ENCODE peak calls at places on chromosomes 1 and 21, in seven cellular contexts. H is sigmoid colon, L is ovary, C is stomach, D is SK-N-SH, V is tibial nerve, T is GM12878. A is an unnamed sample.

GRCh38 chr1:15046487-15047165 is 106.9 kb upstream of the TMEM51 start:
- DNase-seq in L (peak; percentile 85), H (peak; percentile 86), T (peak; percentile 24), D (peak; percentile 94), V (peak; percentile 42), C (peak; percentile 70), A (peak; percentile 65)

GRCh38 chr21:38756746-38757145 is 49.0 kb upstream of the ETS2 start:
- DNase-seq in D (no peak), V (no peak), L (no peak), H (no peak), T (no peak), C (no peak), A (no peak)

GRCh38 chr1:47650205-47650604 is 212.4 kb downstream of the FOXD2 start:
- DNase-seq in V (no peak), C (peak; percentile 25), D (no peak), H (peak; percentile 27), L (no peak), T (no peak), A (peak; percentile 29)

GRCh38 chr1:113759341-113760101 is at the start of gene PHTF1:
- DNase-seq in D (peak; percentile 89), T (no peak), V (peak; percentile 26), L (peak; percentile 75), C (peak; percentile 72), H (peak; percentile 84), A (peak; percentile 75)

GRCh38 chr21:39094847-39095525 is 88.3 kb downstream of the PSMG1 start:
- DNase-seq in T (no peak), L (no peak), C (no peak), H (no peak), D (no peak), V (no peak), A (no peak)

GRCh38 chr1:43979528-43980254 is 681 bp downstream of the B4GALT2 start:
- DNase-seq in H (no peak), T (no peak), V (no peak), C (peak; percentile 39), L (peak; percentile 70), D (peak; percentile 89), A (peak; percentile 72)

GRCh38 chr1:31707711-31708110 is 3.9 kb upstream of the COL16A1 start:
- DNase-seq in L (no peak), C (no peak), T (peak; percentile 43), V (no peak), H (no peak), D (no peak), A (no peak)

GRCh38 chr1:109769335-109770078 is 5.8 kb upstream of the EPS8L3 start:
- DNase-seq in V (peak; percentile 3), C (peak; percentile 16), L (peak; percentile 18), H (peak; percentile 54), D (no peak), T (no peak), A (peak; percentile 3)

GRCh38 chr21:25911730-25912401 is 177.1 kb downstream of the GABPA start:
- DNase-seq in H (no peak), C (peak; percentile 77), D (no peak), L (no peak), T (no peak), V (no peak), A (peak; percentile 49)

GRCh38 chr1:11134352-11135266 is 34.9 kb upstream of the EXOSC10 start:
- DNase-seq in D (peak; percentile 78), V (peak; percentile 38), C (no peak), H (no peak), T (no peak), L (no peak), A (no peak)

GRCh38 chr1:68954841-68955240 is 458.0 kb upstream of the DEPDC1 start:
- DNase-seq in H (no peak), C (no peak), T (no peak), L (no peak), D (no peak), V (no peak), A (no peak)

GRCh38 chr1:244388961-244389360 is 62.7 kb downstream of the ADSS2 start:
- DNase-seq in C (no peak), D (no peak), H (no peak), V (no peak), L (no peak), T (no peak), A (no peak)

GRCh38 chr1:6489383-6489765 is 2.1 kb downstream of the PLEKHG5 start:
- DNase-seq in L (no peak), V (no peak), T (no peak), H (no peak), C (no peak), D (no peak), A (no peak)

GRCh38 chr1:233357595-233358446 is 30.3 kb downstream of the MAP3K21 start:
- DNase-seq in C (no peak), L (no peak), V (no peak), D (no peak), H (no peak), T (no peak), A (no peak)

GRCh38 chr1:98763488-98764141 is 102.1 kb downstream of the SNX7 start:
- DNase-seq in T (no peak), H (no peak), C (no peak), D (no peak), L (no peak), V (no peak), A (no peak)

GRCh38 chr1:85582687-85583354 is 2.3 kb downstream of the CCN1 start:
- DNase-seq in T (no peak), V (no peak), C (no peak), L (no peak), H (no peak), D (no peak), A (no peak)

GRCh38 chr1:88061106-88061829 is 622.8 kb upstream of the PKN2 start:
- DNase-seq in D (peak; percentile 14), H (peak; percentile 72), C (peak; percentile 68), L (no peak), T (no peak), V (peak; percentile 23), A (peak; percentile 58)

GRCh38 chr21:44925027-44925755 is 4.5 kb upstream of the ITGB2 start:
- DNase-seq in T (no peak), D (no peak), L (no peak), H (no peak), C (no peak), V (no peak), A (no peak)

GRCh38 chr1:209672705-209673630 is 2.2 kb upstream of the G0S2 start:
- DNase-seq in T (peak; percentile 90), D (no peak), C (no peak), L (no peak), H (no peak), V (no peak), A (no peak)

GRCh38 chr21:43697758-43698643 is 20.9 kb upstream of the PDXK start:
- DNase-seq in C (no peak), L (no peak), H (no peak), V (no peak), T (no peak), D (no peak), A (no peak)

GRCh38 chr1:31627301-31627929 is 9.9 kb downstream of the HCRTR1 start:
- DNase-seq in T (no peak), C (peak; percentile 90), V (no peak), L (peak; percentile 63), D (peak; percentile 82), H (no peak), A (peak; percentile 43)

GRCh38 chr1:246302251-246302625 is 204.8 kb downstream of the SMYD3 start:
- DNase-seq in D (no peak), T (no peak), L (no peak), C (no peak), V (no peak), H (no peak), A (no peak)

GRCh38 chr1:19336543-19336942 is 24.4 kb downstream of the SLC66A1 start:
- DNase-seq in L (no peak), V (no peak), H (no peak), T (no peak), D (no peak), C (no peak), A (no peak)

DNA sequence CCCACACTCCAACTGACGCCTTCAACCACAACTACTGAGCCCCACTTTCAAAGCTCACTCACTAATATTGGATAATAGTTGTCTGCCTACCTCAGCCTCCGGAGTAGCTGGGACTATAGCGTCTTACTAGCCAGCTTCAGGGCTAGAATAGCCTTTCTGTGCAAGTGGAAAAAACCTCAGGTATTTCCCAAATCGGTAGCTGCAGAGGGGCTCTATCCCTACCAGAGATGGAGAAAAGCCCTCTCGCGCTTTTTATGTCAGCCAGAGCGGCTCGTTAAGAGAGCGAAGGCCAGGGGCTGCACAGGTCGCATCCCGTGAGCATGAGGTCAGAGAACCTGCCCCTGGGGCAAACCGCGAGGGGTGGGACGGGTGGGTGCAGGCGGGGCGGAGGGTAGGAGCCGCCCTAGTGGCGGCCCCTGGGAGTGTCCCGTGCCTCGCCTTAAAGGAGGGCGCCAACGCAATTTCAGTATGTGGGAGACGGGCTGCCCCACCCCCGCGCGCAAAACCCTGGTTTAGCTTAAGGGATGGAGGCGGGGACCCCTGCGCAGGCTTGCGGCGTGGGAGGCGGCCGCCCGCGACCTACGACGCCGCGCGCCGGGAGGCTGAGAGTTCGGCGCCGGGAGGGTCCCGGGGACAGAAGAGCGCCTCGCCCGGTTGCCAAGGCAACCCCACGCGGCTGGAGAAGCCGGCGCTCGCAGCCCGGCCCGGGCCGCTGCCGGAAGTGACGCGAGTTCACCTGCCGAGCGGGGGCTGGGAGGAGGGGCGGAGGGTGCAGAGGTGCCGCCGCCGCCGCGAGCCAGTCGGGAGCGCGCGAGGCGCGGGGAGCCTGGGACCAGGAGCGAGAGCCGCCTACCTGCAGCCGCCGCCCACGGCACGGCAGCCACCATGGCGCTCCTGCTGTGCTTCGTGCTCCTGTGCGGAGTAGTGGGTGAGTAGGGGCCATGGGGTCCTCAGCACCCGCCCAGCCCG is at the start of gene CXADR:
- DNase-seq in L (peak; percentile 34), T (no peak), C (peak; percentile 93), D (peak; percentile 93), H (no peak), V (no peak), A (peak; percentile 92)
- TF ChIP-seq EP300 in L (no peak), T (no peak), C (no peak), D (no peak), H (no peak), V (no peak), A (no peak)

GRCh38 chr1:65362545-65362944 is 53.2 kb downstream of the DNAJC6 start:
- DNase-seq in T (no peak), C (no peak), L (no peak), V (no peak), H (no peak), D (no peak), A (no peak)

GRCh38 chr1:65359888-65360287 is 50.5 kb downstream of the DNAJC6 start:
- DNase-seq in V (no peak), L (no peak), T (no peak), H (no peak), D (no peak), C (no peak), A (no peak)

GRCh38 chr1:65360654-65361053 is 51.3 kb downstream of the DNAJC6 start:
- DNase-seq in V (no peak), D (no peak), C (no peak), T (no peak), H (no peak), L (no peak), A (no peak)

GRCh38 chr1:65357291-65357960 is 48.1 kb downstream of the DNAJC6 start:
- DNase-seq in T (no peak), D (no peak), H (no peak), V (no peak), L (no peak), C (no peak), A (no peak)
- H3K27ac ChIP-seq in T (no peak overlapping the region), D (no peak overlapping the region), H (no peak overlapping the region), V (no peak overlapping the region), L (no peak overlapping the region), C (no peak overlapping the region), A (no peak overlapping the region)

GRCh38 chr1:156676450-156676819 is 772 bp downstream of the NES start:
- DNase-seq in H (no peak), T (no peak), L (no peak), D (peak; percentile 54), V (no peak), C (no peak), A (no peak)
- H3K4me3 ChIP-seq in H (peak overlapping the region; percentile 53), T (no peak overlapping the region), L (peak overlapping the region; percentile 37), D (peak overlapping the region; percentile 71), V (peak overlapping the region; percentile 43), C (peak overlapping the region; percentile 49), A (peak overlapping the region; percentile 7)

GRCh38 chr1:160916666-160917065 is 31.7 kb upstream of the ITLN1 start:
- DNase-seq in H (no peak), V (no peak), L (no peak), D (no peak), T (no peak), C (no peak), A (no peak)
- TF ChIP-seq EP300 in H (no peak), V (no peak), L (no peak), D (no peak), T (no peak), C (no peak), A (no peak)